ENCODE peak calls at places on chromosomes 1 and 21, in seven cellular contexts. D is A673; Y is HTR-8/SVneo; O is ELF-1; U is stimulated activated CD8-positive, alpha-beta memory T cell treated with anti-CD3 and anti-CD28 coated beads, Interleukin-2, amount 100 ng/mL, for 1 hour; Q is CD4-positive, CD25-positive, alpha-beta regulatory T cell; K is amniotic epithelial cell. T is an unnamed sample.

GRCh38 chr1:33612877-33613487 is 140.5 kb downstream of the ZSCAN20 start:
- DNase-seq in D (peak; percentile 78), Q (no peak), Y (peak; percentile 67), O (peak; percentile 76), U (no peak), K (peak; percentile 57), T (peak; percentile 80)

GRCh38 chr1:92653605-92654381 is 131.1 kb downstream of the EVI5 start:
- DNase-seq in O (peak; percentile 79), D (no peak), Q (no peak), K (no peak), Y (no peak), U (no peak), T (no peak)

GRCh38 chr1:199132006-199132405 is 493.2 kb downstream of the PTPRC start:
- DNase-seq in K (no peak), Q (no peak), U (no peak), D (no peak), O (no peak), Y (no peak), T (no peak)

GRCh38 chr1:48619529-48619928 is 147.5 kb upstream of the SPATA6 start:
- DNase-seq in D (peak; percentile 28), Y (no peak), U (no peak), O (peak; percentile 87), Q (no peak), K (no peak), T (no peak)

GRCh38 chr1:154629160-154630073 is 21.4 kb upstream of the ADAR start:
- DNase-seq in K (peak; percentile 75), Q (no peak), O (no peak), Y (no peak), D (no peak), U (no peak), T (peak; percentile 35)

GRCh38 chr21:40678681-40679284 is 168.2 kb downstream of the DSCAM start:
- DNase-seq in K (no peak), O (no peak), D (no peak), Y (no peak), Q (no peak), U (no peak), T (no peak)

GRCh38 chr21:29786509-29786908 is 153.3 kb downstream of the GRIK1 start:
- DNase-seq in U (no peak), K (no peak), Q (no peak), Y (no peak), D (no peak), O (no peak), T (no peak)

GRCh38 chr1:55594701-55595100 is 379.5 kb upstream of the USP24 start:
- DNase-seq in K (no peak), Y (no peak), Q (no peak), D (no peak), O (no peak), U (no peak), T (no peak)

GRCh38 chr1:99173282-99173681 is 91.0 kb upstream of the PLPPR4 start:
- DNase-seq in D (no peak), K (no peak), Q (no peak), Y (no peak), O (no peak), U (no peak), T (no peak)

GRCh38 chr1:155207578-155208405 is at the start of gene THBS3:
- DNase-seq in Q (no peak), K (peak; percentile 12), U (no peak), Y (no peak), D (peak; percentile 69), O (peak; percentile 73), T (peak; percentile 46)

GRCh38 chr1:191034126-191034525 is 556.5 kb upstream of the BRINP3 start:
- DNase-seq in O (no peak), K (no peak), Y (no peak), U (no peak), D (no peak), Q (no peak), T (no peak)

GRCh38 chr1:234968470-234968869 is 160.2 kb downstream of the TOMM20 start:
- DNase-seq in D (no peak), Q (no peak), U (no peak), Y (no peak), K (no peak), O (no peak), T (no peak)

GRCh38 chr1:1132928-1133750 is 17.2 kb upstream of the C1orf159 start:
- DNase-seq in K (peak; percentile 48), Y (no peak), U (no peak), D (no peak), O (no peak), Q (no peak), T (no peak)

GRCh38 chr1:53111073-53111556 is 31.3 kb downstream of the SLC1A7 start:
- DNase-seq in K (peak; percentile 76), Y (no peak), Q (no peak), U (no peak), D (no peak), O (peak; percentile 39), T (peak; percentile 37)

GRCh38 chr1:209398330-209398991 is 185.1 kb upstream of the CAMK1G start:
- DNase-seq in K (peak; percentile 92), O (peak; percentile 88), Y (peak; percentile 66), Q (no peak), D (peak; percentile 30), U (no peak), T (peak; percentile 96)

GRCh38 chr1:157274698-157275534 is 136.7 kb upstream of the ETV3 start:
- DNase-seq in Y (no peak), D (no peak), Q (no peak), K (peak; percentile 46), U (no peak), O (peak; percentile 63), T (peak; percentile 63)

GRCh38 chr1:56873213-56873612 is 18.6 kb downstream of the C8A start:
- DNase-seq in D (no peak), U (no peak), Q (no peak), K (no peak), Y (no peak), O (no peak), T (no peak)

GRCh38 chr1:180611016-180611930 is 20.5 kb upstream of the XPR1 start:
- DNase-seq in O (no peak), Q (no peak), K (peak; percentile 54), D (no peak), Y (no peak), U (no peak), T (peak; percentile 39)

GRCh38 chr1:179205284-179205683 is 24.2 kb downstream of the ABL2 start:
- DNase-seq in Y (no peak), Q (no peak), K (no peak), O (no peak), U (no peak), D (no peak), T (no peak)

GRCh38 chr1:52856026-52856425 is 13.5 kb downstream of the ZYG11A start:
- DNase-seq in Q (no peak), O (no peak), D (no peak), U (no peak), Y (no peak), K (no peak), T (no peak)

GRCh38 chr1:41323243-41323642 is 38.0 kb upstream of the FOXO6 start:
- DNase-seq in Y (no peak), D (no peak), U (no peak), K (no peak), Q (no peak), O (no peak), T (no peak)

GRCh38 chr1:192401832-192402231 is 85.0 kb downstream of the RGS21 start:
- DNase-seq in O (no peak), U (no peak), D (no peak), K (peak; percentile 3), Q (no peak), Y (no peak), T (peak; percentile 13)

GRCh38 chr1:31672988-31673387 is 28.3 kb upstream of the PEF1 start:
- DNase-seq in O (no peak), D (no peak), K (no peak), Y (no peak), U (no peak), Q (no peak), T (no peak)

GRCh38 chr1:58006421-58007032 is 540.0 kb downstream of the OMA1 start:
- DNase-seq in Q (no peak), Y (no peak), K (no peak), D (no peak), O (peak; percentile 74), U (no peak), T (no peak)

GRCh38 chr1:205199931-205200299 is 11.6 kb downstream of the DSTYK start:
- DNase-seq in Y (no peak), D (no peak), U (no peak), Q (no peak), O (no peak), K (no peak), T (no peak)

GRCh38 chr21:26546698-26547097 is 26.4 kb downstream of the CYYR1 start:
- DNase-seq in D (no peak), O (no peak), U (no peak), Q (no peak), K (no peak), Y (no peak), T (no peak)

GRCh38 chr1:201506573-201507567 is at the start of gene CSRP1:
- DNase-seq in D (peak; percentile 90), Q (peak; percentile 81), U (peak; percentile 49), O (peak; percentile 63), Y (peak; percentile 93), K (peak; percentile 85), T (peak; percentile 90)

GRCh38 chr1:208829601-208830000 is 585.4 kb upstream of the PLXNA2 start:
- DNase-seq in D (no peak), O (no peak), U (no peak), Q (no peak), K (no peak), Y (no peak), T (no peak)